ENCODE peak calls at places on chromosomes 16 and 17, in four cellular contexts. One of them, this sample, is unnamed.

GRCh38 chr17:12342609-12343248 is 322.1 kb downstream of the MAP2K4 start:
- DNase-seq in WTC11: peak
- DNase-seq in K562: peak
- DNase-seq in GM12878: no peak
- DNase-seq in this sample: no peak

GRCh38 chr16:15444264-15444663 is 9.9 kb downstream of the BMERB1 start:
- DNase-seq in WTC11: no peak
- DNase-seq in K562: no peak
- DNase-seq in GM12878: no peak
- DNase-seq in this sample: no peak

GRCh38 chr16:3173892-3174617 is 13.9 kb upstream of the OR1F1 start:
- DNase-seq in WTC11: peak
- DNase-seq in K562: peak
- DNase-seq in GM12878: no peak
- DNase-seq in this sample: peak

GRCh38 chr17:58666858-58667267 is 25.0 kb downstream of the TEX14 start:
- DNase-seq in WTC11: no peak
- DNase-seq in K562: peak
- DNase-seq in GM12878: no peak
- DNase-seq in this sample: no peak

GRCh38 chr17:48860034-48860433 is 29.2 kb downstream of the CALCOCO2 start:
- DNase-seq in WTC11: no peak
- DNase-seq in K562: no peak
- DNase-seq in GM12878: no peak
- DNase-seq in this sample: no peak

GRCh38 chr16:88454315-88455057 is 1.4 kb downstream of the ZFPM1 start:
- DNase-seq in WTC11: no peak
- DNase-seq in K562: no peak
- DNase-seq in GM12878: no peak
- DNase-seq in this sample: no peak

GRCh38 chr16:1776991-1777374 is 4.0 kb upstream of the MRPS34 start:
- DNase-seq in WTC11: no peak
- DNase-seq in K562: no peak
- DNase-seq in GM12878: no peak
- DNase-seq in this sample: no peak

GRCh38 chr16:46658925-46659324 is 30.1 kb downstream of the VPS35 start:
- DNase-seq in WTC11: no peak
- DNase-seq in K562: no peak
- DNase-seq in GM12878: peak
- DNase-seq in this sample: no peak

GRCh38 chr17:41547921-41548843 is 20.1 kb upstream of the KRT19 start:
- DNase-seq in WTC11: peak
- DNase-seq in K562: peak
- DNase-seq in GM12878: no peak
- DNase-seq in this sample: no peak

GRCh38 chr17:44360826-44361225 is 2.8 kb downstream of the FAM171A2 start:
- DNase-seq in WTC11: peak
- DNase-seq in K562: no peak
- DNase-seq in GM12878: no peak
- DNase-seq in this sample: no peak

GRCh38 chr16:30434852-30435251 is 5.0 kb upstream of the DCTPP1 start:
- DNase-seq in WTC11: no peak
- DNase-seq in K562: no peak
- DNase-seq in GM12878: no peak
- DNase-seq in this sample: no peak

GRCh38 chr16:30927789-30928378 is 4.5 kb downstream of the FBXL19 start:
- DNase-seq in WTC11: peak
- DNase-seq in K562: peak
- DNase-seq in GM12878: peak
- DNase-seq in this sample: peak

GRCh38 chr17:41683441-41684007 is 5.2 kb upstream of the EIF1 start:
- DNase-seq in WTC11: no peak
- DNase-seq in K562: no peak
- DNase-seq in GM12878: no peak
- DNase-seq in this sample: no peak

GRCh38 chr16:69762843-69763556 is 868 bp downstream of the WWP2 start:
- DNase-seq in WTC11: no peak
- DNase-seq in K562: peak
- DNase-seq in GM12878: no peak
- DNase-seq in this sample: peak

GRCh38 chr16:81641403-81642106 is 137.5 kb upstream of the PLCG2 start:
- DNase-seq in WTC11: peak
- DNase-seq in K562: no peak
- DNase-seq in GM12878: no peak
- DNase-seq in this sample: no peak

GRCh38 chr17:2087597-2088211 is 32.8 kb downstream of the HIC1 start:
- DNase-seq in WTC11: no peak
- DNase-seq in K562: peak
- DNase-seq in GM12878: peak
- DNase-seq in this sample: no peak

GRCh38 chr17:28901866-28902818 is 737 bp downstream of the DHRS13 start:
- DNase-seq in WTC11: no peak
- DNase-seq in K562: peak
- DNase-seq in GM12878: no peak
- DNase-seq in this sample: no peak

GRCh38 chr16:87252269-87252970 is 64.8 kb downstream of the C16orf95 start:
- DNase-seq in WTC11: no peak
- DNase-seq in K562: no peak
- DNase-seq in GM12878: no peak
- DNase-seq in this sample: no peak

GRCh38 chr17:20987511-20987910 is 55.3 kb downstream of the USP22 start:
- DNase-seq in WTC11: no peak
- DNase-seq in K562: no peak
- DNase-seq in GM12878: no peak
- DNase-seq in this sample: no peak

GRCh38 chr16:70685938-70686375 is at the start of gene MTSS2:
- DNase-seq in WTC11: peak
- DNase-seq in K562: peak
- DNase-seq in GM12878: no peak
- DNase-seq in this sample: peak

GRCh38 chr17:19009970-19010369 is 5.4 kb upstream of the FAM83G start:
- DNase-seq in WTC11: no peak
- DNase-seq in K562: no peak
- DNase-seq in GM12878: no peak
- DNase-seq in this sample: no peak
- TF ChIP-seq ETV6 in WTC11: no peak
- TF ChIP-seq ETV6 in K562: no peak
- TF ChIP-seq ETV6 in GM12878: no peak
- TF ChIP-seq ETV6 in this sample: no peak

DNA sequence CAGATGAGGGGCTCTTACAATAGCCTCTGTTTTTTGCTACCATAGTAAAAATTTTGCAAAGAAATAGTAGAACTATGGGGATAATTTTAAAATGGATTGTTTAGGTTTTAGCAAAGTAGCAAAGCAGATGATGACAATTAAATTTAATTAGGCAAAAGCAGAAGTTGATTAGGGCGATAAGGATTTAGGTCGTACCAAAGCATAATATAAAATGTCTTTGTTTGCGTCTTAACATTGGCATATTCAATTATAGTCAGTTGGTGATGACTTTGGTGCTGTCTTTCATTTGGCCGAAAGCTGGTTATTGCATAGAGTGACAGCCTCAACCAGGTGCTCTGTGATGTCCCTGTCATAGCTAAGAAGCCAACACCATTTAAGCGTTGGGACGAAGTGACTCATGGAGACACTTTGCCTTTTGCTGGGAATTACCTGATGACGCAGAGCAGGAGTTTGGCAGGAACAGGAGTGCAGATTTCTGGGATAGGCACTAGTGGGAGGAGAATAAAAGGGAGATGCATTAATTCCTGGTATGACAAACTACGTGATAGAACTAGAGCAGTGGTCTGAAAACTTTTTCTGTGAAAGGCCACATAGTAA is 38.3 kb downstream of the MAP2K6 start:
- DNase-seq in WTC11: no peak
- DNase-seq in K562: no peak
- DNase-seq in GM12878: no peak
- DNase-seq in this sample: no peak
- TF ChIP-seq ETV6 in WTC11: no peak
- TF ChIP-seq ETV6 in K562: no peak
- TF ChIP-seq ETV6 in GM12878: no peak
- TF ChIP-seq ETV6 in this sample: no peak

GRCh38 chr16:67173808-67174705 is 3.7 kb downstream of the NOL3 start:
- DNase-seq in WTC11: peak
- DNase-seq in K562: no peak
- DNase-seq in GM12878: no peak
- DNase-seq in this sample: peak
- TF ChIP-seq ETV6 in WTC11: peak
- TF ChIP-seq ETV6 in K562: no peak
- TF ChIP-seq ETV6 in GM12878: no peak
- TF ChIP-seq ETV6 in this sample: no peak

GRCh38 chr16:51719376-51719775 is 568.3 kb upstream of the SALL1 start:
- DNase-seq in WTC11: no peak
- DNase-seq in K562: no peak
- DNase-seq in GM12878: no peak
- DNase-seq in this sample: no peak

GRCh38 chr16:51722467-51722866 is 571.4 kb upstream of the SALL1 start:
- DNase-seq in WTC11: no peak
- DNase-seq in K562: no peak
- DNase-seq in GM12878: no peak
- DNase-seq in this sample: no peak

DNA sequence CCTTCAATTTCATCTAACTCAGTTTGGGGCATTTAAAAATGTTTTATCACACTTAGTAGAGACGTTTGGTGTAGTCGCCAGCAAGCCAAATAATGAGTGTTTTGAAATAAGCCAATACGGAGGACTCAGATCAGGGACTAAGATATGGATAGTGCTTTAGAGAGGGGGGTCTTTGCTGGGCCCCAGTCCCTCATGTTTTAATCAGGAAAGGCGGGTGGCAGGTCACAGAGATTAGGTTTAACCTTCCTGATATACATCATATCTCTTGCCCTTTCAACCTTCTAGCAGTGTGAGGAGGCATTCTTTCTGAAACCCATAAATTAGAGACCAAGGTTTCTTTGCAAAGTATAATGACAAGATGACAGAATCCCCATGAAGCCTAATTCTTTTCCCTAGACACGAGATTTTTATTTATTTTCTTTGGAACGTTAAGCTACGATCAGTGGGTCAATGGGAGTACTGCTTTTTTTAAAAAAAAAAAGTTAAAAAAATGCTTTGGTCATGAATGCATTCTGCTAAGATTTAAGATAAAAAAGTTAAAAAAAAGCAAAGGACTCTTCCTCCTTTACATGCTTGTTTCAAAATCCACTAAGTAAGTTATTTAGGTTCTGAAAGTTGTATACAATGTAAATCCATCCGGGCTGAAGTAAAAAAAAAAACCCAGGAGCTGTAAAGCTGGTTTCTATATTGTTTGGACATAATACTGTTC is 572.1 kb upstream of the SALL1 start:
- DNase-seq in WTC11: no peak
- DNase-seq in K562: no peak
- DNase-seq in GM12878: no peak
- DNase-seq in this sample: no peak
- TF ChIP-seq ETV6 in WTC11: no peak
- TF ChIP-seq ETV6 in K562: no peak
- TF ChIP-seq ETV6 in GM12878: no peak
- TF ChIP-seq ETV6 in this sample: no peak

DNA sequence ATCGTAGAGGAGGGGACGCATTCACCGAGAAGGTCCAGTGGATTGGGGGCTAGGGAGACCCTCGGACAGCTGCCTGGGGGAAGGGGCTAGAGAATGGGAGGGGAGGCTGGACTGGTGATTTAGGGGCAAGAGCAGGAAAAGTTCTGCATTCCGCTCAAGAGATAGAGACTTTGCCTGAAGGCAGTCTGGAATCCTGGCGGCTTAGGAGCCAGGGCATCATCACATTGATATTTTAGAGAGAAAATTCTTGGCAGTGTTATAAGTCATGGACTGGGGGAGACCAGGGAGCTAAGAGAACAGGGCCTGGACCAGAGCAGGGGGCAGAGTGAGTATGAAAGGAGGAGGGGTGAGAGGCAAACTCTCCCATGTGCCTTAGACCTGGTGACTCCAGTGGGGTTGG is 35.8 kb downstream of the MSI2 start:
- DNase-seq in WTC11: no peak
- DNase-seq in K562: no peak
- DNase-seq in GM12878: no peak
- DNase-seq in this sample: no peak
- TF ChIP-seq ETV6 in WTC11: no peak
- TF ChIP-seq ETV6 in K562: no peak
- TF ChIP-seq ETV6 in GM12878: no peak
- TF ChIP-seq ETV6 in this sample: no peak

GRCh38 chr16:55492756-55493380 is 13.9 kb downstream of the MMP2 start:
- DNase-seq in WTC11: no peak
- DNase-seq in K562: no peak
- DNase-seq in GM12878: no peak
- DNase-seq in this sample: no peak

GRCh38 chr16:55496509-55497145 is 12.2 kb upstream of the LPCAT2 start:
- DNase-seq in WTC11: no peak
- DNase-seq in K562: no peak
- DNase-seq in GM12878: no peak
- DNase-seq in this sample: no peak

GRCh38 chr16:55495616-55496289 is 13.1 kb upstream of the LPCAT2 start:
- DNase-seq in WTC11: no peak
- DNase-seq in K562: no peak
- DNase-seq in GM12878: no peak
- DNase-seq in this sample: peak

GRCh38 chr16:55497558-55497957 is 11.3 kb upstream of the LPCAT2 start:
- DNase-seq in WTC11: no peak
- DNase-seq in K562: no peak
- DNase-seq in GM12878: no peak
- DNase-seq in this sample: no peak

GRCh38 chr16:55494994-55495421 is 13.9 kb upstream of the LPCAT2 start:
- DNase-seq in WTC11: no peak
- DNase-seq in K562: peak
- DNase-seq in GM12878: no peak
- DNase-seq in this sample: peak
- TF ChIP-seq ETV6 in WTC11: no peak
- TF ChIP-seq ETV6 in K562: no peak
- TF ChIP-seq ETV6 in GM12878: no peak
- TF ChIP-seq ETV6 in this sample: no peak

GRCh38 chr16:23407436-23408125 is 45.4 kb downstream of the COG7 start:
- DNase-seq in WTC11: no peak
- DNase-seq in K562: no peak
- DNase-seq in GM12878: no peak
- DNase-seq in this sample: no peak

GRCh38 chr16:23410176-23410575 is 42.8 kb downstream of the COG7 start:
- DNase-seq in WTC11: no peak
- DNase-seq in K562: no peak
- DNase-seq in GM12878: no peak
- DNase-seq in this sample: no peak

GRCh38 chr16:23403547-23403946 is 49.4 kb downstream of the COG7 start:
- DNase-seq in WTC11: no peak
- DNase-seq in K562: no peak
- DNase-seq in GM12878: no peak
- DNase-seq in this sample: no peak

GRCh38 chr16:23406546-23407240 is 46.3 kb downstream of the COG7 start:
- DNase-seq in WTC11: no peak
- DNase-seq in K562: no peak
- DNase-seq in GM12878: no peak
- DNase-seq in this sample: no peak

GRCh38 chr16:23408242-23409201 is 44.5 kb downstream of the COG7 start:
- DNase-seq in WTC11: no peak
- DNase-seq in K562: no peak
- DNase-seq in GM12878: no peak
- DNase-seq in this sample: no peak
- TF ChIP-seq ETV6 in WTC11: no peak
- TF ChIP-seq ETV6 in K562: no peak
- TF ChIP-seq ETV6 in GM12878: no peak
- TF ChIP-seq ETV6 in this sample: no peak